ENCODE peak calls at places on chromosomes 6 and 20, in seven cellular contexts. S is mucosa of descending colon, R is WTC11, X is HFF-Myc, Q is osteocyte, Y is foreskin fibroblast, E is IMR-90. U is an unnamed sample.

GRCh38 chr6:4660377-4661321 is 115.6 kb upstream of the CDYL start:
- DNase-seq in S (no peak), R (no peak), X (no peak), Q (peak; percentile 81), Y (no peak), E (peak; percentile 51), U (no peak)

GRCh38 chr6:47603995-47604394 is 94.4 kb upstream of the ADGRF4 start:
- DNase-seq in S (no peak), R (no peak), X (no peak), Q (no peak), Y (no peak), E (no peak), U (no peak)

GRCh38 chr6:39772559-39773283 is 19.5 kb upstream of the DAAM2 start:
- DNase-seq in S (no peak), R (no peak), X (no peak), Q (no peak), Y (peak; percentile 30), E (peak; percentile 63), U (peak; percentile 35)

GRCh38 chr20:5678769-5679168 is 71.4 kb upstream of the SHLD1 start:
- DNase-seq in S (no peak), R (no peak), X (no peak), Q (no peak), Y (no peak), E (no peak), U (no peak)

GRCh38 chr20:63352811-63353221 is 8.3 kb downstream of the CHRNA4 start:
- DNase-seq in S (no peak), R (no peak), X (no peak), Q (no peak), Y (no peak), E (no peak), U (no peak)

GRCh38 chr6:39279539-39279938 is 34.7 kb downstream of the KCNK17 start:
- DNase-seq in S (peak; percentile 67), R (no peak), X (no peak), Q (no peak), Y (no peak), E (no peak), U (no peak)

GRCh38 chr6:122730775-122731386 is 48.6 kb upstream of the FABP7 start:
- DNase-seq in S (no peak), R (no peak), X (no peak), Q (no peak), Y (peak; percentile 65), E (peak; percentile 54), U (no peak)

GRCh38 chr6:31356946-31357466 is at the start of gene HLA-B:
- DNase-seq in S (peak; percentile 87), R (no peak), X (peak; percentile 3), Q (no peak), Y (peak; percentile 91), E (peak; percentile 87), U (peak; percentile 59)

GRCh38 chr6:127554435-127555006 is 22.5 kb upstream of the C6orf58 start:
- DNase-seq in S (no peak), R (peak; percentile 36), X (peak; percentile 14), Q (no peak), Y (peak; percentile 71), E (peak; percentile 27), U (no peak)

GRCh38 chr6:100479180-100480035 is 14.7 kb upstream of the SIM1 start:
- DNase-seq in S (no peak), R (no peak), X (no peak), Q (no peak), Y (peak; percentile 74), E (peak; percentile 49), U (peak; percentile 22)

GRCh38 chr6:95589067-95589466 is 11.7 kb downstream of the MANEA start:
- DNase-seq in S (no peak), R (no peak), X (no peak), Q (no peak), Y (no peak), E (no peak), U (no peak)

GRCh38 chr6:8060346-8060745 is 3.8 kb downstream of the BLOC1S5 start:
- DNase-seq in S (no peak), R (no peak), X (no peak), Q (no peak), Y (no peak), E (no peak), U (no peak)

GRCh38 chr6:116616757-116617093 is 446 bp downstream of the RSPH4A start:
- DNase-seq in S (no peak), R (peak; percentile 28), X (no peak), Q (no peak), Y (no peak), E (no peak), U (no peak)
- TF ChIP-seq CTCF in S (no peak), R (no peak), X (no peak), Q (no peak), Y (no peak), E (no peak), U (no peak)

DNA sequence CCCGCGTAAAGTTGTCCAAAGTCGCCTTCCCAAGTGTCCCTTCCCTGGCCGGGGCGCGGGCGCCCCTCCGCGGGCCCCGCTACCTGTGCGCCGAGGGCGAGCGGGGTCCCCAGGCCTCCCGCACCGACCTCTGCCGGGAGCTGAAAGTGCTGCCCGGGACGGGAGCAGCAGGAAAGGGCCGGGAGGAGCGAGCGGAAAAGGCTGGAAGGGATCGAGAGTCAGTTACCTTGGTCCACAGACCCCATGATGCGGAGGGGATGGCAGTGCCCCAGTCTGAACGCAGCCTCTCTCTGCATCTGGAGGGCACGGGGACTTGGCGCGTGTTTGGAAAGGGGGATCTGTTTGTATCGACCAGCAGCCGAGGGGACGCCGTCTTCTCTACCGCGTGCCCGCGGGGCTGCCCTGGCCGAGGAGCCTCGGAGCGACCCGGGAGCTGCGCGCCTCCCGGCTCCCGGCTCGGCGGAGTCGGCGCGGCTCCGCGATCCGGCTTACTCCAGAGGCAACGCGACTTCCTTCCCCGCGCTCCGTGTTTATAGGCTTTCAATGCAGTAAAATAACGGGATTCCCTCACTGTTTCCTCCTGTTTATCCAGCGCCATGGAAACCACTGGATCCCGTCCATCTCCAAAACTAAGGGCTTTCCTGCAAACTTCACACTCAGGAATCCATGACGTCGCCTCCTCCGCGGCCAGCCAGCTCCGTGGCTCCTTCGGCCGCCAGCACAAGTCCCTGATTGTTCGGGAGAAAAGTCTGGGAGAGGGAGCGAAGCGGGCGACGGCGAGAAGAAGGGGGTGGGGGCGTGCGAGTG is 20.0 kb upstream of the NFATC2 start:
- DNase-seq in S (peak; percentile 67), R (peak; percentile 63), X (peak; percentile 87), Q (peak; percentile 90), Y (peak; percentile 94), E (peak; percentile 95), U (peak; percentile 81)
- TF ChIP-seq CTCF in S (no peak), R (no peak), X (peak; percentile 19), Q (peak; percentile 38), Y (peak; percentile 14), E (peak; percentile 16), U (no peak)

DNA sequence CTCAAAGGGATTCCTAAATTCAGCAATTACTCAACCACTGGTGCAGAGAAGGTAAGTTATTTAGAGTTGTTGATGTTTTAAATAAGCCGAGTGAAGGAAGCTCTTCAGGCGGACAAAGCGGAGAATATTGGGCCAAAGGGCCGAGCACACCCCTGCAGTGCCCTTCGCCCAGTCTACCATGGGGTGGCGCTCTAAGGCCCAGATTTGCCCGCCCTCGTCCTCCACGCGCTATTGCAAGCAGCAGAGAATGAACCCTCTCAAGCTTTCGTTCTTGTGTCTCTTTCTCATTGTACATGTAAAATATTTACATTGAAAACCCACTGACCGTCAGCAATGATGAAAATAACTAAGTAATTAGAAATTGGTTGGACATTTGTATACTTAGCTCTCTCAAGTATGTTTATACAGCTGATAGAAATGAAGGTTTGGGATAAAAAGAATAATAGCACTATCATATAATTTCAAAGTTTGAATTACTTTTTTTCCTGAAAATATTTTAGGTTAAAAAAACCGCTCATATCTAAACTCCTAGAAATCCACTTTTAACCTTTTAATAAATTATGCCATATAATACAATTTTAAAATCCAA is 195.0 kb upstream of the CEP162 start:
- DNase-seq in S (peak; percentile 36), R (peak; percentile 82), X (no peak), Q (peak; percentile 85), Y (no peak), E (peak; percentile 41), U (no peak)
- TF ChIP-seq CTCF in S (no peak), R (peak; percentile 95), X (peak; percentile 78), Q (peak; percentile 84), Y (peak; percentile 56), E (peak; percentile 84), U (peak; percentile 70)

DNA sequence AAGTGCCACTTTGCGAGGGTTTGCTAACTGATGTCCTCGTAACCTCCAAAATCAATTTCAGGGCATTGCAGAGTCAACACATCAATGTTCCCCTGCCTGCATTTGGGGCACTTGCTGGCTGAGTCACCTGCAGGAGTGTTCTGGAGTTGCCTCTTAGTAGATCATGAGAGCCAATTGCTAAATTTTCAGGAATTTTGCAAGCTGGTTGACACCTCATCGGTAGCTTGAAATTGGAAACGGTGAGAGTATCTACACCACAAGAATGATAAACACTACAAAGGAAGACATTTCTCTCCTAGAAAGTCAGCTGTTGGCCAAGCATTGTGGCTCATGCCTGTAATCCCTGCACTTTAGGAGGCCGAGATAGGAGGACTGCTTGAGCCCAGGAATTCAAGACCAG is 10.8 kb upstream of the BFSP1 start:
- DNase-seq in S (no peak), R (no peak), X (no peak), Q (no peak), Y (peak; percentile 59), E (peak; percentile 87), U (no peak)
- TF ChIP-seq CTCF in S (no peak), R (no peak), X (no peak), Q (no peak), Y (no peak), E (no peak), U (no peak)

GRCh38 chr6:44219815-44220784 is 3.3 kb upstream of the SLC29A1 start:
- DNase-seq in S (no peak), R (no peak), X (no peak), Q (no peak), Y (no peak), E (no peak), U (no peak)
- TF ChIP-seq CTCF in S (no peak), R (no peak), X (no peak), Q (no peak), Y (no peak), E (no peak), U (no peak)

DNA sequence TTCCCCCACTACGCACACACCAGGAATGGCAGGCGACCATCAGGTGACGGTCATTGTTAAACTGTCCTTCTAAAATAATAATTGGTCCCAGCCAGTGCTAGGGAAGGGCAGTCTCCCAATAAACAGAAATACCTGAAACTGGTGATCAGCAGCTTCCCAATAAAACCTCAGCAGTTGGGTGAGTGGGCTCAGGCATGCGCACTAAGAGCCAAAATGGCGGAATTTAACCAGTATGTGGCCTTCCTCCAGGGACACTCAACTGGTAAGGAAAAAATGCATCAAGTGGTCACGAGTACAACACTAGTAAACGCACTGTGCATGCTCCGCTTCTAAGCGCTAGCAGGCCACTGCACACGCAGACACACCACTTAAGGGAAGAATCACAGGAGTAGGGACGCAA is 34.8 kb downstream of the F13A1 start:
- DNase-seq in S (no peak), R (no peak), X (no peak), Q (no peak), Y (no peak), E (no peak), U (no peak)
- TF ChIP-seq CTCF in S (no peak), R (no peak), X (no peak), Q (no peak), Y (no peak), E (no peak), U (no peak)

U was measured in AG09319.